ENCODE peak calls at places on chromosomes 5 and 9, in four cellular contexts. M is dorsolateral prefrontal cortex, R is HCT116, I is HFF-Myc. Z is an unnamed sample.

GRCh38 chr9:129191234-129191633 is 13.2 kb upstream of the IER5L start:
- DNase-seq in I (no peak), M (no peak), R (no peak), Z (no peak)

GRCh38 chr9:27386759-27387158 is 89.8 kb upstream of the EQTN start:
- DNase-seq in R (no peak), I (no peak), M (no peak), Z (no peak)

GRCh38 chr5:180126716-180127681 is 55.4 kb upstream of the RNF130 start:
- DNase-seq in M (no peak), R (no peak), I (no peak), Z (no peak)

GRCh38 chr9:74719306-74719705 is 168.4 kb downstream of the TRPM6 start:
- DNase-seq in I (no peak), R (no peak), M (no peak), Z (no peak)

GRCh38 chr5:78530342-78531096 is 118.1 kb downstream of the LHFPL2 start:
- DNase-seq in M (no peak), I (no peak), R (no peak), Z (no peak)

GRCh38 chr5:14268738-14269137 is 125.6 kb downstream of the TRIO start:
- DNase-seq in M (no peak), R (no peak), I (no peak), Z (peak; percentile 40)

GRCh38 chr9:71680189-71680983 is 87.9 kb downstream of the CEMIP2 start:
- DNase-seq in M (no peak), R (no peak), I (no peak), Z (no peak)

GRCh38 chr5:87541033-87541432 is 128.3 kb upstream of the CCNH start:
- DNase-seq in I (no peak), R (peak; percentile 34), M (peak; percentile 74), Z (peak; percentile 94)

GRCh38 chr5:168578506-168579205 is 512 bp downstream of the PANK3 start:
- DNase-seq in M (no peak), R (no peak), I (no peak), Z (no peak)

DNA sequence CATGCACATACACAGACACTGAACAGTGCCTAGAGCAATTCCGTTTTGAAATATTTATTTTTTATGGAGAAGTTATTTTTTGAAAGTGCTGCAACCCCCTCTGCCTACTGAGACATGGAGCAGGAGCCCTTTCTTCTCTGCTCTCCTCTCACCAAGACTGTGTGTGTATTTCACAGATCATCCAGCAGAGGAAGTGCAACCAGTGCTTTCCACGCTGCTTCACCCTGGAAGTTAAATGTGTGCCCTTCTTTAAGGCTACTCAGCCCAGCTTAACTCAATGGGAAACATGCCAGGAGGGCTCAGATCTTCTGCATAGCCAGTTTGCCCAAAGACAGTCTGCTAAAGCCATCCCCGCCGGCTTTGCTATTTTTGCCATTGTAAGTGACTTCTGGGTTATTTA is 606.3 kb downstream of the TLE1 start:
- DNase-seq in R (no peak), I (no peak), M (no peak), Z (no peak)
- TF ChIP-seq CTCF in R (no peak), I (no peak), M (no peak), Z (peak; percentile 42)

GRCh38 chr5:175572922-175573321 is 84.9 kb upstream of the HRH2 start:
- DNase-seq in M (no peak), R (no peak), I (peak; percentile 9), Z (peak; percentile 40)

GRCh38 chr5:175566697-175567096 is 88.3 kb downstream of the SFXN1 start:
- DNase-seq in R (no peak), I (no peak), M (no peak), Z (no peak)

GRCh38 chr5:175564716-175565115 is 86.4 kb downstream of the SFXN1 start:
- DNase-seq in I (no peak), M (no peak), R (no peak), Z (no peak)

GRCh38 chr5:175569701-175570100 is 88.2 kb upstream of the HRH2 start:
- DNase-seq in R (no peak), I (no peak), M (no peak), Z (no peak)

GRCh38 chr5:175567954-175568353 is 89.6 kb downstream of the SFXN1 start:
- DNase-seq in M (no peak), R (peak; percentile 4), I (no peak), Z (no peak)
- TF ChIP-seq CTCF in M (no peak), R (no peak), I (no peak), Z (no peak)

GRCh38 chr5:106254784-106255183 is 1416.0 kb downstream of the EFNA5 start:
- DNase-seq in I (no peak), M (no peak), R (no peak), Z (no peak)

GRCh38 chr5:106262395-106262794 is 1408.3 kb downstream of the EFNA5 start:
- DNase-seq in I (no peak), R (no peak), M (no peak), Z (no peak)

GRCh38 chr5:106258591-106259125 is 1412.1 kb downstream of the EFNA5 start:
- DNase-seq in R (peak; percentile 16), M (no peak), I (no peak), Z (no peak)
- TF ChIP-seq CTCF in R (no peak), M (no peak), I (no peak), Z (no peak)

DNA sequence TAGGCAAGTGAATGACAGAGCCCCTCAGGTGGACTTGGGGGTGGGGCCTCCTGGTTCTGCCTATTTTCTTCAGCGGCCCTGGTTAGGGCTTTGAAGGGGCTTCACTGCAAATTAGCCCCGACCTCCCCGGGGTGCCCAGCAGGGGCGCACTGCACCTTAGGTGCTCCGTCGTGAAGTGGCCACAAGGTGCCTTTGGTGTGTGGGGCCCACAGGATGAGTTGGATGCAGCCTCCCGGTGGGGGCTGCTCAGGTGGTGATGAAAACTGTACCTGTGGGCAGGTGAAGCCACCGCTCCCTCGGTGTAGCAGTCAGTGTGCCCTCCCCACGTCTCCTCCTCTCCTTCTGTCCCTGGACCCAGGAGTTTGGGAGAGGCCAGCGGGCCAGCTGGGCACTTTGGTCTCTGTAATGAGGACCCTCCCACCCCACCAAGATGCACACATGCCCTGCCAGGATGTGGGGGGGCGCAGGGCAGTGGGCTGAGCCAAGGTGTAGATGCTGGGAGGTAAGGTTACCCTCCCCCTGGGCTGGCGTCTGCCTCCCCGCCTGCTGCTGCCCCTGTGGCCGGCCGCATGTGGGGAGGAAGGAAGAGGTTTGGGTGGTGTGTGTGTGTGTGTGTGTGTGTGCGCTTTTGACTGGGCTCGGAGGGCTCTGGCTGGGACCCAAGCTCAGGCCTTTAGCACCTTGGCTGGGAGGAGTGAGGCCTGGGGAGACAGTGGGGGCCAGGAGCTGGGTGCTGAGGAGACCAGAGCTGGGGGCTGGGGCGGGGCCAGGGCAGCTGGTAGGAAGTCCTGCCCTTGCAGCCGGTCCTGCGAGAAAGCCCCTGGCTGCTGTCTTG is 55.6 kb downstream of the RXRA start:
- DNase-seq in I (no peak), M (no peak), R (no peak), Z (no peak)
- TF ChIP-seq CTCF in I (peak; percentile 14), M (no peak), R (peak; percentile 60), Z (no peak)

DNA sequence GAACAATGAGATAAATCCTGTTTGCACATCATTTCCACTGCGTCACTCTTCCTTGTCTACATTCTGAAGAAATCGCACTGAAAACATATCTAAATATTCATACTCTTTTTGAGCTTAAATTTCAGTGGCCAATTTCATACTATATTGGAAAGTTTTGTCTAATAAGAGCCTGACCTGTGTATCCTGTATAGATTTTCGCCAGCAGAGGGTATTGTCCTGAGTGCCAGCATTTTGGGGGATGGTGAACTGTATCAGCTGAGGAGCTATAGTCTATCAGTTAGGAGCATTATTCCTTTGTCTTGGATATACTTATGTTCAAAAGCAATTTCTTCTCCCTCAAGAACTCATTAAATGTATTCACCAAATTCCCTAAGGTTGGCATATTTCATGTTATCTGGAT is 102.3 kb downstream of the SEMA6A start:
- DNase-seq in I (no peak), R (no peak), M (no peak), Z (no peak)
- TF ChIP-seq CTCF in I (no peak), R (peak; percentile 14), M (peak; percentile 23), Z (no peak)

DNA sequence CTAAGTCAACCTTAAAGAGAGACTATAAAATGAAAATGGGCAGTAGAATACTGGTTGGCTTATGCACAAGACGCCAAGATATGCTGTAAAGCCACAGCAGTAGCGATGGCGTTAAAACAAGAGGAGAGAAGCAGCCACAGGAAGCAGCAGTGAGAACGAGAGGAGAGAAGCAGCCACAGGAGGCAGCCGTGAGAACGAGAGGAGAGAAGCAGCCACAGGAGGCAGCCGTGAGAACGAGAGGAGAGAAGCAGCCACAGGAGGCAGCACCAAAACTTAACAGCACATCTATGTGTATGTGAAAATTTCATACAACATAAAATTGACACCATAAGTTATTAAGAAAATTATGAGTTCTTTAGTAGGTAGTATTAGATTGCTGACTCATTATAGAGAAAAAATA is 2318.6 kb upstream of the ACO1 start:
- DNase-seq in I (no peak), M (no peak), R (peak; percentile 3), Z (no peak)
- TF ChIP-seq CTCF in I (no peak), M (no peak), R (peak; percentile 57), Z (no peak)

GRCh38 chr5:148805323-148806290 is 20.8 kb upstream of the ADRB2 start:
- DNase-seq in M (no peak), I (peak; percentile 41), R (no peak), Z (peak; percentile 15)

GRCh38 chr5:148799737-148800527 is 26.5 kb upstream of the ADRB2 start:
- DNase-seq in I (no peak), M (no peak), R (no peak), Z (no peak)

GRCh38 chr5:148806520-148806931 is 19.9 kb upstream of the ADRB2 start:
- DNase-seq in M (no peak), R (no peak), I (no peak), Z (no peak)

GRCh38 chr5:148798786-148799185 is 27.6 kb upstream of the ADRB2 start:
- DNase-seq in R (no peak), M (no peak), I (no peak), Z (no peak)

DNA sequence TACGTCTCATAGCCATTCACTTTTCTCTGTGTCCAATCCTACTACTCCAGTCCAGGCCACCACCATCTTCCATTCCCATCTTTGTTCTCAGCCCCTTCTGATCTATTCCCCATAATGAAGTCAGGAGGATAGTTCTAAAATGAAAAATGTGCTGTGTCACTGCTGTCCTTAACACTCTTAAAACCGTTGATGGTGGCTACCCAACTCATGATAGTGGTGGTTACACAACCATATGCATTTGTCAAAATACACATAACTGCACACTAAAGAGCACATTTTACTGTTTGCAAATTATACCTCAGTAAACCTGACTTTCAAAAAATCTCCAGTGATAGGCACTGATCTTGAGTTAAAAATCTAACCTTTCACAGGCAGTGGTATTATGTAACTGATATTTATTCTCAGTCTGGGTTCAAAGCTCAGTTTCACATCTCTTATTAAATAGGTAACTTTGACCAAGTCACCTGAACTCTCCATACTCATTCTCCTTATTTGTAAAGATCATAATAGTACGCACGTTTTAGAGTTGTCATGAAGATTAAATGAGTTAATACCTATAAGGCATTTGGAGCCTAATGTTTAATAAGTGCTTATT is 24.6 kb upstream of the ADRB2 start:
- DNase-seq in M (no peak), R (no peak), I (no peak), Z (no peak)
- TF ChIP-seq CTCF in M (no peak), R (no peak), I (no peak), Z (no peak)

GRCh38 chr5:65624570-65625555 is at the start of the genes SHLD3 and TRAPPC13:
- DNase-seq in M (peak; percentile 82), I (peak; percentile 52), R (peak; percentile 85), Z (peak; percentile 68)

GRCh38 chr5:65620021-65620420 is 4.1 kb downstream of the TRIM23 start:
- DNase-seq in M (no peak), R (no peak), I (no peak), Z (no peak)

GRCh38 chr5:65625743-65626142 is 916 bp downstream of the SHLD3 start:
- DNase-seq in I (no peak), R (no peak), M (no peak), Z (no peak)

GRCh38 chr5:65623482-65623881 is 651 bp downstream of the TRIM23 start:
- DNase-seq in I (no peak), R (no peak), M (no peak), Z (no peak)

GRCh38 chr5:65624025-65624569 is at the start of gene TRIM23:
- DNase-seq in M (peak; percentile 91), R (peak; percentile 83), I (peak; percentile 66), Z (peak; percentile 80)
- TF ChIP-seq CTCF in M (no peak), R (no peak), I (no peak), Z (no peak)

Z was measured in astrocyte of the cerebellum.